ENCODE peak calls at places on chromosomes 3 and 15, in five cellular contexts. One of them, this sample, is unnamed.

GRCh38 chr3:32934150-32934742 is 17.2 kb upstream of the CCR4 start:
- DNase-seq in neuronal stem cell: peak; percentile 24
- DNase-seq in trophoblast cell: no peak
- DNase-seq in mesendoderm: peak; percentile 25
- DNase-seq in IMR-90: peak; percentile 13
- DNase-seq in this sample: no peak

GRCh38 chr15:48963524-48964113 is at the start of gene SHC4:
- DNase-seq in neuronal stem cell: peak; percentile 50
- DNase-seq in trophoblast cell: no peak
- DNase-seq in mesendoderm: peak; percentile 85
- DNase-seq in IMR-90: peak; percentile 86
- DNase-seq in this sample: peak; percentile 78

GRCh38 chr15:60091150-60091549 is 87.0 kb downstream of the FOXB1 start:
- DNase-seq in neuronal stem cell: no peak
- DNase-seq in trophoblast cell: peak; percentile 98
- DNase-seq in mesendoderm: no peak
- DNase-seq in IMR-90: peak; percentile 83
- DNase-seq in this sample: no peak

GRCh38 chr3:112074616-112075497 is 11.3 kb upstream of the C3orf52 start:
- DNase-seq in neuronal stem cell: no peak
- DNase-seq in trophoblast cell: peak; percentile 95
- DNase-seq in mesendoderm: peak; percentile 90
- DNase-seq in IMR-90: peak; percentile 97
- DNase-seq in this sample: peak; percentile 44

GRCh38 chr3:78116874-78117273 is 1077.0 kb downstream of the ROBO2 start:
- DNase-seq in neuronal stem cell: no peak
- DNase-seq in trophoblast cell: no peak
- DNase-seq in mesendoderm: no peak
- DNase-seq in IMR-90: no peak
- DNase-seq in this sample: no peak

GRCh38 chr3:195240171-195240701 is 30.7 kb downstream of the XXYLT1 start:
- DNase-seq in neuronal stem cell: no peak
- DNase-seq in trophoblast cell: no peak
- DNase-seq in mesendoderm: no peak
- DNase-seq in IMR-90: no peak
- DNase-seq in this sample: no peak

GRCh38 chr3:175346573-175347356 is 487.6 kb downstream of the NAALADL2 start:
- DNase-seq in neuronal stem cell: no peak
- DNase-seq in trophoblast cell: no peak
- DNase-seq in mesendoderm: no peak
- DNase-seq in IMR-90: peak; percentile 95
- DNase-seq in this sample: no peak

GRCh38 chr3:45033799-45034198 is 7.7 kb downstream of the CLEC3B start:
- DNase-seq in neuronal stem cell: no peak
- DNase-seq in trophoblast cell: no peak
- DNase-seq in mesendoderm: no peak
- DNase-seq in IMR-90: no peak
- DNase-seq in this sample: no peak

GRCh38 chr3:32472716-32473115 is 29.9 kb downstream of the CMTM6 start:
- DNase-seq in neuronal stem cell: no peak
- DNase-seq in trophoblast cell: no peak
- DNase-seq in mesendoderm: no peak
- DNase-seq in IMR-90: no peak
- DNase-seq in this sample: no peak

GRCh38 chr3:59578129-59578528 is 528.3 kb upstream of the CFAP20DC start:
- DNase-seq in neuronal stem cell: no peak
- DNase-seq in trophoblast cell: no peak
- DNase-seq in mesendoderm: no peak
- DNase-seq in IMR-90: no peak
- DNase-seq in this sample: no peak

GRCh38 chr3:108073712-108074431 is 17.0 kb downstream of the CD47 start:
- DNase-seq in neuronal stem cell: no peak
- DNase-seq in trophoblast cell: no peak
- DNase-seq in mesendoderm: no peak
- DNase-seq in IMR-90: peak; percentile 19
- DNase-seq in this sample: no peak

GRCh38 chr3:122021811-122022401 is at the start of gene ILDR1:
- DNase-seq in neuronal stem cell: no peak
- DNase-seq in trophoblast cell: peak; percentile 22
- DNase-seq in mesendoderm: no peak
- DNase-seq in IMR-90: no peak
- DNase-seq in this sample: peak; percentile 71

GRCh38 chr15:84831028-84831427 is 13.9 kb downstream of the ALPK3 start:
- DNase-seq in neuronal stem cell: no peak
- DNase-seq in trophoblast cell: no peak
- DNase-seq in mesendoderm: no peak
- DNase-seq in IMR-90: no peak
- DNase-seq in this sample: no peak

GRCh38 chr3:31295150-31295765 is 237.5 kb upstream of the STT3B start:
- DNase-seq in neuronal stem cell: no peak
- DNase-seq in trophoblast cell: no peak
- DNase-seq in mesendoderm: peak; percentile 92
- DNase-seq in IMR-90: no peak
- DNase-seq in this sample: no peak

GRCh38 chr15:37682304-37682703 is 252.1 kb upstream of the TMCO5A start:
- DNase-seq in neuronal stem cell: no peak
- DNase-seq in trophoblast cell: no peak
- DNase-seq in mesendoderm: peak; percentile 68
- DNase-seq in IMR-90: peak; percentile 27
- DNase-seq in this sample: peak; percentile 29

GRCh38 chr3:188294823-188295487 is 141.0 kb downstream of the LPP start:
- DNase-seq in neuronal stem cell: no peak
- DNase-seq in trophoblast cell: peak; percentile 68
- DNase-seq in mesendoderm: peak; percentile 44
- DNase-seq in IMR-90: peak; percentile 96
- DNase-seq in this sample: no peak

GRCh38 chr15:58136731-58137130 is 1.4 kb upstream of the AQP9 start:
- DNase-seq in neuronal stem cell: no peak
- DNase-seq in trophoblast cell: peak; percentile 77
- DNase-seq in mesendoderm: no peak
- DNase-seq in IMR-90: no peak
- DNase-seq in this sample: no peak

GRCh38 chr3:184259878-184260570 is 1.3 kb downstream of the CAMK2N2 start:
- DNase-seq in neuronal stem cell: peak; percentile 54
- DNase-seq in trophoblast cell: no peak
- DNase-seq in mesendoderm: peak; percentile 36
- DNase-seq in IMR-90: peak; percentile 17
- DNase-seq in this sample: no peak

GRCh38 chr3:113243846-113244245 is 32.5 kb downstream of the BOC start:
- DNase-seq in neuronal stem cell: no peak
- DNase-seq in trophoblast cell: no peak
- DNase-seq in mesendoderm: peak; percentile 69
- DNase-seq in IMR-90: no peak
- DNase-seq in this sample: peak; percentile 20

GRCh38 chr3:113240841-113241240 is 29.5 kb downstream of the BOC start:
- DNase-seq in neuronal stem cell: no peak
- DNase-seq in trophoblast cell: no peak
- DNase-seq in mesendoderm: peak; percentile 65
- DNase-seq in IMR-90: no peak
- DNase-seq in this sample: peak; percentile 22

GRCh38 chr3:113243071-113243470 is 31.7 kb downstream of the BOC start:
- DNase-seq in neuronal stem cell: no peak
- DNase-seq in trophoblast cell: no peak
- DNase-seq in mesendoderm: peak; percentile 82
- DNase-seq in IMR-90: no peak
- DNase-seq in this sample: peak; percentile 0

GRCh38 chr3:113242091-113242581 is 30.8 kb downstream of the BOC start:
- DNase-seq in neuronal stem cell: no peak
- DNase-seq in trophoblast cell: no peak
- DNase-seq in mesendoderm: peak; percentile 51
- DNase-seq in IMR-90: peak; percentile 21
- DNase-seq in this sample: peak; percentile 19

GRCh38 chr3:113241292-113242033 is 30.1 kb downstream of the BOC start:
- DNase-seq in neuronal stem cell: peak; percentile 79
- DNase-seq in trophoblast cell: no peak
- DNase-seq in mesendoderm: peak; percentile 96
- DNase-seq in IMR-90: peak; percentile 22
- DNase-seq in this sample: peak; percentile 86
- H3K18ac ChIP-seq in neuronal stem cell: peak overlapping the region; percentile 11
- H3K18ac ChIP-seq in trophoblast cell: peak overlapping the region; percentile 50
- H3K18ac ChIP-seq in mesendoderm: peak overlapping the region; percentile 19
- H3K18ac ChIP-seq in IMR-90: peak overlapping the region; percentile 25
- H3K18ac ChIP-seq in this sample: peak overlapping the region; percentile 16

DNA sequence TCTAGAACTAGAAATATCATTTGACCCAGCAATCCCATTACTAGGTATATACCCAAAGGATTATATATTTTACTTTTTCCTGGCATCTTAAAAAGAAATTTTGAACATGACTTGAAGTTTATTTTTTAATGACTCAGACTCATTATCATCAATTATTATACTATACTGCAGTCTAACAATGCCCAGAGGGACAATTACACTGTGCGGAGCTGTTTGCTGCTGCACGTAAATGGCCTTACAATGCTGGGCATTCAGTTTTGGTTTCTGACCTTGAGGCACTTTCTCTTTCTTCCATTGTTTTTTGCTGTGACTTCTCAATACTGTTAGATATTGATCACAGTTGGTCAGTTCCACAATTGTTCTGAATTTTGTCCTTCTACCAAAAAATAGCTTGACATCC is 128.8 kb downstream of the GBE1 start:
- DNase-seq in neuronal stem cell: no peak
- DNase-seq in trophoblast cell: no peak
- DNase-seq in mesendoderm: no peak
- DNase-seq in IMR-90: no peak
- DNase-seq in this sample: no peak
- H3K18ac ChIP-seq in neuronal stem cell: no peak overlapping the region
- H3K18ac ChIP-seq in trophoblast cell: no peak overlapping the region
- H3K18ac ChIP-seq in mesendoderm: no peak overlapping the region
- H3K18ac ChIP-seq in IMR-90: no peak overlapping the region
- H3K18ac ChIP-seq in this sample: no peak overlapping the region

DNA sequence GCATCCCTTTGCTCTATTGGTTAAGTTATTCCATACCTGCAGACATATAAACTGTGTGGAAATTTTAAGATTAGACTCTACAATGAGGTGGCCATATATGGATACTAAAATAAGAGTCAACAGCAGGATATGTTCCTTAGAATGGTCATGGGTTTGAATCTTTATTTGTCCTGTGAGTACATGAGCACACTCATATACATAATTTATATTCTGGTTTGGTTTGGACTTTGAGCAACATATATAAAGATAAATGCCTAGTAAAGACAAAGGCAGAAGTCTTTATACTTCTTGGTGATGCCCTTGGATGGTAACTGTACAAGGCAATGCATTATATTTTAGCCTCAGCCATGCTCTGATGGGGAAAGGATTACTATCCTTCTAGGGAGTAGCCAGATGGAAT is 60.2 kb downstream of the HMG20A start:
- DNase-seq in neuronal stem cell: no peak
- DNase-seq in trophoblast cell: no peak
- DNase-seq in mesendoderm: no peak
- DNase-seq in IMR-90: no peak
- DNase-seq in this sample: no peak
- H3K18ac ChIP-seq in neuronal stem cell: no peak overlapping the region
- H3K18ac ChIP-seq in trophoblast cell: no peak overlapping the region
- H3K18ac ChIP-seq in mesendoderm: no peak overlapping the region
- H3K18ac ChIP-seq in IMR-90: no peak overlapping the region
- H3K18ac ChIP-seq in this sample: no peak overlapping the region

GRCh38 chr3:139533781-139534443 is 5.6 kb downstream of the RBP1 start:
- DNase-seq in neuronal stem cell: no peak
- DNase-seq in trophoblast cell: no peak
- DNase-seq in mesendoderm: no peak
- DNase-seq in IMR-90: peak; percentile 65
- DNase-seq in this sample: no peak
- H3K18ac ChIP-seq in neuronal stem cell: no peak overlapping the region
- H3K18ac ChIP-seq in trophoblast cell: no peak overlapping the region
- H3K18ac ChIP-seq in mesendoderm: no peak overlapping the region
- H3K18ac ChIP-seq in IMR-90: peak overlapping the region; percentile 48
- H3K18ac ChIP-seq in this sample: no peak overlapping the region

DNA sequence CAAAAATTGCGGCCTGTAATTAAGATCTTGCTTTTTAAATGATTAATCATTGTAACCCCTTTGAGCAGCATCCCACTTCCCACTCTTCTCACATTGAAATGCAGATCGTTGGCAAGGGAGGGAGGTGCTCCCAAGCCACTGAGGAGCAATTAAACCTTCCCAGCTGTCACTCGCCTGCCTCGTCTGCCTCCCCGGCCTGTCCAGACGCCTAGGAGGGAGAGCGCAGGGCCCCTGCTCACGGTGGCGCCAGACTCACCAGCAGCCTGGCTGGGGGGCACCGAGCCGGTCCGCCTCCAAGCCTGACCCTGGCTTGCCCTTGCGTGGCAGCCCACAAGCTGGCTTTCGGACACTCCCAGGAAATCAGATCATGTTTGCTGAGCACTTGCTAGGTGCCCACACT is 51.5 kb downstream of the RHCG start:
- DNase-seq in neuronal stem cell: no peak
- DNase-seq in trophoblast cell: no peak
- DNase-seq in mesendoderm: no peak
- DNase-seq in IMR-90: no peak
- DNase-seq in this sample: no peak
- H3K18ac ChIP-seq in neuronal stem cell: no peak overlapping the region
- H3K18ac ChIP-seq in trophoblast cell: no peak overlapping the region
- H3K18ac ChIP-seq in mesendoderm: no peak overlapping the region
- H3K18ac ChIP-seq in IMR-90: no peak overlapping the region
- H3K18ac ChIP-seq in this sample: no peak overlapping the region

This sample was measured in H9.